ENCODE peak calls at places on chromosomes 13 and 19, in eight cellular contexts. Y is tibial nerve, P is WTC11, J is AG04449, B is HFFc6, A is GM06990, T is vagina, O is nephron progenitor cell. K is an unnamed sample.

GRCh38 chr19:55344444-55344843 is 4.8 kb downstream of the KMT5C start:
- DNase-seq in B (no peak), A (no peak), P (no peak), T (no peak), Y (no peak), J (no peak), O (no peak), K (no peak)

GRCh38 chr19:17348700-17349099 is 11.3 kb downstream of the GTPBP3 start:
- DNase-seq in B (peak), A (no peak), J (no peak), Y (no peak), P (peak), O (no peak), T (no peak), K (no peak)

GRCh38 chr13:109253316-109253715 is 533.1 kb downstream of the IRS2 start:
- DNase-seq in T (no peak), B (no peak), P (no peak), Y (no peak), O (no peak), J (no peak), A (no peak), K (no peak)

GRCh38 chr19:28553005-28553404 is 659.9 kb downstream of the UQCRFS1 start:
- DNase-seq in J (no peak), A (no peak), Y (no peak), B (no peak), P (no peak), O (no peak), T (no peak), K (no peak)

GRCh38 chr13:47945738-47946137 is 55.3 kb downstream of the SUCLA2 start:
- DNase-seq in J (peak), A (no peak), T (no peak), B (no peak), P (no peak), Y (no peak), O (no peak), K (no peak)

GRCh38 chr13:44128522-44128921 is 245.1 kb upstream of the SERP2 start:
- DNase-seq in J (peak), B (peak), Y (no peak), P (no peak), A (no peak), T (no peak), O (no peak), K (no peak)

GRCh38 chr13:46165485-46166220 is 16.3 kb downstream of the LCP1 start:
- DNase-seq in T (no peak), Y (no peak), J (no peak), P (no peak), A (peak), O (no peak), B (no peak), K (no peak)

GRCh38 chr19:58261600-58261967 is 17.2 kb upstream of the ZNF8 start:
- DNase-seq in O (no peak), J (no peak), T (no peak), Y (no peak), A (no peak), P (no peak), B (no peak), K (no peak)

GRCh38 chr19:2038284-2039081 is 12.6 kb downstream of the MKNK2 start:
- DNase-seq in J (no peak), B (no peak), A (peak), T (no peak), Y (no peak), P (no peak), O (no peak), K (no peak)

GRCh38 chr19:2040647-2041435 is 10.2 kb downstream of the MKNK2 start:
- DNase-seq in A (peak), Y (no peak), O (no peak), J (no peak), T (no peak), B (no peak), P (no peak), K (no peak)

GRCh38 chr19:2037676-2038255 is 13.3 kb downstream of the MKNK2 start:
- DNase-seq in Y (no peak), J (no peak), P (no peak), O (no peak), T (no peak), A (no peak), B (no peak), K (no peak)

GRCh38 chr19:2039959-2040646 is 10.9 kb downstream of the MKNK2 start:
- DNase-seq in P (no peak), B (no peak), O (no peak), A (no peak), T (no peak), J (no peak), Y (no peak), K (no peak)

DNA sequence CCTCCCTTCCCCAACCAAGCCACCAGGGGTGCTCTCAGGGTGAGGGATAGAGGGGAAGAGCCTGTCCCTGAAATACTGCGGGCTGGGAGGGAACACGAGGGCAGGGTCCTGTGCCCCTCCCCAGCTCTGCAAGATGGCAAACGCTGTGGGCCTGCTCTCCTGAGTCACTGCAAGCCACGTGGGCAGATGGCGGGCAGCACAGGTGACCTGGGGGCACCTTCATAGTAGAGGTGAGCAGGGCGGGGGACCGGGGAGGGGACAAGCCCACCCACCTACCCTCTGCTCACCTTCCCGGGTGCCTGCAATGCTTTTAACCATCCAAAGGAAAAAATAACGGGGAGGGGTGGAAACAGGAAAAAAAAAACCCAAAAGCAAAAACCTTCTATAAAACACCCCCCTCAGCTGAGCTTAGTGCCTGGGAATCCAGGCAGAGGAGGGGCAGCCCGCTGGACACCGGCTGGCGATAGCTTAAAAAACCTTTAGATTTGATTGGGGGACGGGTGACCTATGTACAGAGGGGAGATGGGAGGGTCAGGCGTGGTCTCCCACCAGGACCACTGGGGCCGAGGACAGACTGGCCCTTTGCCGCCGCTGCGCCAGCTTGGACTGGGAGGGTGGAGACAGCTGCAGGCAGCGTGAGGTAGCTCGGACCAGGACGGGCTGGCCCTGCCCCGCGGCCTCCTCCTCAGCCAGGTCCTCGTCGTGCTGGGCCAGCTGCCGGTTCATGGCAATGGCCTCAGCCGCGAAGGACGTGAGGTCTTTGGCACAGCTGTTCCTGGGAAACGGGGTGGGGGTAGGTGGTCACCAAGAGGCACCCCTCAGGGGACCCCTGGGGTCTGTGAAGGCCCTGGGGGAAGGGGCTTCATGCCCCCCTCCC is 11.7 kb downstream of the MKNK2 start:
- DNase-seq in P (no peak), A (peak), O (no peak), Y (no peak), T (no peak), J (no peak), B (no peak), K (no peak)
- TF ChIP-seq CTCF in P (no peak), A (no peak), O (no peak), Y (no peak), T (no peak), J (no peak), B (no peak), K (no peak)

GRCh38 chr19:1780272-1780957 is 27.1 kb downstream of the ONECUT3 start:
- DNase-seq in O (no peak), T (no peak), A (no peak), B (peak), J (no peak), P (no peak), Y (no peak), K (no peak)
- TF ChIP-seq CTCF in O (no peak), T (no peak), A (no peak), B (peak), J (peak), P (no peak), Y (no peak), K (peak)

GRCh38 chr13:37608750-37609339 is 10.3 kb upstream of the POSTN start:
- DNase-seq in O (no peak), J (no peak), A (no peak), B (no peak), Y (no peak), P (no peak), T (no peak), K (no peak)
- TF ChIP-seq CTCF in O (peak), J (peak), A (peak), B (peak), Y (no peak), P (no peak), T (no peak), K (peak)

GRCh38 chr13:113967729-113968462 is 6.0 kb downstream of the C13orf46 start:
- DNase-seq in J (no peak), O (no peak), A (no peak), Y (no peak), T (no peak), P (no peak), B (no peak), K (no peak)
- TF ChIP-seq CTCF in J (no peak), O (no peak), A (no peak), Y (no peak), T (no peak), P (no peak), B (no peak), K (no peak)

DNA sequence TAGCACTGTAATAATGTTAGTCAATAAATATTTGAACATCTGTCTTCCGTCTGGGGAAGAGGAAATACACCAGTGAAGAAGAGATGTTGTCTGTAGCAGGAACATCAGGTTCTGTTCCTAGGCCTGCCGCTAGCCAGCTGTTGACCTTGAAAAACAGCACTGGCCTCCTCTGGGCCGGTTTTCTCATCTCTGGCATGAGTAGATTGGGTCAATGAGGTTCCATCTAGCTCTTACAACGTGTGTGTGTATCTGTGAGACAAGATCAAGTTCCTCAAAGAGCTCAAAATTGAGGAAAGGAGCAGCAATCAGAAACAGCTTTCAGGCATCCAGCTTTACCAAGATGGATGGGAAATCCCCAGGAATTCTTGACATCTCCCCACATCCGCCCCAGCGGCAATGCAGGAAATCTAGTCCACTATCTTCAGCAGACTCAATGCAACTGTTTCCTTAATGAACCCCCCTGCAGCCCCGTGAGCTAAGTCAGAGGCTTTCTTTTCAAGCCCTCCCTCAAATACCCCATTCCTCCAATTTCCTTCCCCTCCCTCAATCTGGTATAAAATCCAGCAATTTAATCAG is 4.9 kb downstream of the FLT1 start:
- DNase-seq in B (no peak), A (no peak), T (no peak), Y (no peak), J (no peak), P (no peak), O (no peak), K (no peak)
- TF ChIP-seq CTCF in B (no peak), A (no peak), T (no peak), Y (no peak), J (no peak), P (no peak), O (no peak), K (no peak)

GRCh38 chr13:26111797-26112196 is 60.0 kb upstream of the SHISA2 start:
- DNase-seq in B (no peak), J (no peak), P (no peak), A (no peak), T (no peak), O (no peak), Y (no peak), K (no peak)

GRCh38 chr13:26117620-26118019 is 65.8 kb upstream of the SHISA2 start:
- DNase-seq in B (no peak), P (no peak), T (no peak), Y (no peak), A (no peak), O (no peak), J (no peak), K (no peak)

GRCh38 chr13:26112843-26113242 is 61.0 kb upstream of the SHISA2 start:
- DNase-seq in O (no peak), A (no peak), J (no peak), P (no peak), B (no peak), Y (no peak), T (no peak), K (no peak)
- TF ChIP-seq CTCF in O (peak), A (peak), J (peak), P (peak), B (peak), Y (no peak), T (no peak), K (peak)

K was measured in neural crest cell.